ENCODE peak calls at places on chromosomes 1 and 21, in seven cellular contexts. N, B, P, L, M, D and V are unnamed samples. For H3K27me3, the result is how much of the 10 kb centered on the place peaks cover.

GRCh38 chr1:37634554-37635308 is at the start of gene RSPO1:
- DNase-seq in N (no peak), B (no peak), M (no peak), L (no peak), D (no peak), P (no peak), V (peak)

GRCh38 chr1:31515061-31515775 is 61.1 kb upstream of the TINAGL1 start:
- DNase-seq in D (no peak), P (no peak), N (no peak), B (no peak), L (no peak), M (no peak), V (no peak)

GRCh38 chr1:221530791-221531190 is 211.1 kb downstream of the DUSP10 start:
- DNase-seq in M (no peak), B (no peak), D (no peak), P (no peak), N (no peak), L (no peak), V (no peak)

GRCh38 chr1:118636004-118636403 is 352.1 kb downstream of the TBX15 start:
- DNase-seq in D (no peak), P (no peak), M (no peak), N (no peak), B (no peak), L (no peak), V (no peak)

GRCh38 chr1:94438692-94439276 is 20.6 kb downstream of the ABCD3 start:
- DNase-seq in P (no peak), D (no peak), B (no peak), L (no peak), M (no peak), N (peak), V (no peak)

GRCh38 chr1:66396212-66396890 is 137.6 kb upstream of the SGIP1 start:
- DNase-seq in D (no peak), B (no peak), L (no peak), P (no peak), N (no peak), M (no peak), V (no peak)

GRCh38 chr1:200540281-200540680 is 80.3 kb downstream of the KIF14 start:
- DNase-seq in P (no peak), D (no peak), M (no peak), L (no peak), N (no peak), B (no peak), V (no peak)

GRCh38 chr1:243287652-243288051 is 31.8 kb downstream of the SDCCAG8 start:
- DNase-seq in N (peak), L (no peak), P (no peak), B (no peak), D (no peak), M (no peak), V (peak)

GRCh38 chr1:92736395-92736794 is 48.5 kb downstream of the EVI5 start:
- DNase-seq in P (no peak), M (no peak), B (no peak), L (no peak), N (no peak), D (no peak), V (no peak)

GRCh38 chr1:121586369-121587229 is 401.8 kb downstream of the SRGAP2C start:
- DNase-seq in L (no peak), D (no peak), B (peak), M (no peak), P (no peak), N (no peak), V (no peak)

GRCh38 chr1:66270122-66270812 is 263.7 kb upstream of the SGIP1 start:
- DNase-seq in N (peak), P (no peak), B (no peak), M (no peak), D (no peak), L (no peak), V (no peak)

GRCh38 chr1:24212376-24212775 is 25.3 kb upstream of the IFNLR1 start:
- DNase-seq in P (no peak), L (no peak), M (no peak), D (no peak), B (no peak), N (no peak), V (no peak)

GRCh38 chr21:31945576-31945975 is 72.8 kb downstream of the HUNK start:
- DNase-seq in M (no peak), D (no peak), N (peak), B (no peak), P (no peak), L (no peak), V (peak)

GRCh38 chr1:206489980-206490534 is 17.3 kb upstream of the RASSF5 start:
- DNase-seq in M (no peak), P (peak), D (peak), B (peak), N (peak), L (peak), V (peak)

GRCh38 chr1:51955797-51956527 is 34.5 kb downstream of the RAB3B start:
- DNase-seq in M (no peak), P (no peak), N (no peak), B (no peak), L (no peak), D (no peak), V (no peak)

GRCh38 chr21:41121785-41122415 is 46.1 kb upstream of the BACE2 start:
- DNase-seq in N (peak), B (peak), L (no peak), D (peak), M (peak), P (peak), V (peak)

GRCh38 chr1:3063379-3064295 is 5.4 kb upstream of the PRDM16 start:
- DNase-seq in L (peak), N (no peak), B (peak), M (no peak), D (no peak), P (no peak), V (no peak)

GRCh38 chr1:226688056-226688748 is 50.9 kb downstream of the ITPKB start:
- DNase-seq in M (no peak), N (no peak), P (no peak), B (no peak), L (peak), D (no peak), V (no peak)

GRCh38 chr1:46522184-46522968 is 29.1 kb downstream of the KNCN start:
- DNase-seq in P (no peak), N (peak), D (no peak), M (no peak), B (peak), L (peak), V (peak)

GRCh38 chr1:90434460-90434859 is 282.6 kb downstream of the BARHL2 start:
- DNase-seq in L (no peak), P (no peak), N (no peak), M (peak), B (no peak), D (no peak), V (no peak)

GRCh38 chr1:196440711-196441110 is 167.5 kb downstream of the KCNT2 start:
- DNase-seq in M (no peak), L (no peak), D (no peak), B (no peak), P (no peak), N (no peak), V (no peak)

GRCh38 chr1:202045699-202046098 is 35.3 kb downstream of the ELF3 start:
- DNase-seq in M (no peak), D (no peak), L (no peak), N (no peak), P (no peak), B (no peak), V (no peak)

GRCh38 chr1:22142315-22143064 is 407 bp downstream of the WNT4 start:
- DNase-seq in D (no peak), P (no peak), L (no peak), M (no peak), N (no peak), B (no peak), V (peak)

GRCh38 chr1:207321790-207322530 is 482 bp downstream of the CD55 start:
- DNase-seq in M (no peak), P (no peak), B (no peak), D (no peak), L (no peak), N (peak), V (no peak)

GRCh38 chr1:56824956-56825355 is 5.8 kb upstream of the FYB2 start:
- DNase-seq in M (no peak), N (no peak), P (no peak), B (no peak), D (no peak), L (no peak), V (no peak)

GRCh38 chr21:31660134-31660565 is 657 bp downstream of the SOD1 start:
- DNase-seq in N (no peak), B (no peak), L (no peak), M (no peak), D (no peak), P (no peak), V (no peak)

GRCh38 chr1:167774710-167775109 is 52.9 kb downstream of the MPZL1 start:
- DNase-seq in N (peak), P (no peak), L (no peak), D (no peak), M (no peak), B (no peak), V (no peak)

GRCh38 chr1:225578247-225578646 is 74.7 kb downstream of the ENAH start:
- DNase-seq in L (no peak), D (no peak), M (no peak), B (no peak), P (no peak), N (no peak), V (no peak)

GRCh38 chr1:43857163-43857562 is 76.4 kb upstream of the ARTN start:
- DNase-seq in D (no peak), L (no peak), N (no peak), B (no peak), M (no peak), P (no peak), V (no peak)

GRCh38 chr1:3651939-3652537 is at the start of gene TP73:
- DNase-seq in B (peak), M (no peak), L (peak), D (peak), P (no peak), N (no peak), V (peak)

GRCh38 chr1:228920791-228921190 is 185.5 kb downstream of the RHOU start:
- DNase-seq in M (no peak), D (no peak), N (no peak), L (peak), P (no peak), B (no peak), V (no peak)

GRCh38 chr1:228000836-228001563 is 5.8 kb upstream of the WNT3A start:
- DNase-seq in P (no peak), B (peak), M (no peak), L (peak), N (no peak), D (peak), V (no peak)

GRCh38 chr1:13808729-13809131 is 108.7 kb downstream of the PRDM2 start:
- DNase-seq in M (no peak), P (peak), L (no peak), B (peak), N (no peak), D (no peak), V (peak)

GRCh38 chr1:198933506-198933905 is 294.7 kb downstream of the PTPRC start:
- DNase-seq in D (no peak), B (no peak), P (no peak), M (no peak), N (no peak), L (no peak), V (no peak)
- H3K4me3 ChIP-seq in D (no peak), B (no peak), P (peak), M (no peak), N (peak), L (no peak), V (peak)

DNA sequence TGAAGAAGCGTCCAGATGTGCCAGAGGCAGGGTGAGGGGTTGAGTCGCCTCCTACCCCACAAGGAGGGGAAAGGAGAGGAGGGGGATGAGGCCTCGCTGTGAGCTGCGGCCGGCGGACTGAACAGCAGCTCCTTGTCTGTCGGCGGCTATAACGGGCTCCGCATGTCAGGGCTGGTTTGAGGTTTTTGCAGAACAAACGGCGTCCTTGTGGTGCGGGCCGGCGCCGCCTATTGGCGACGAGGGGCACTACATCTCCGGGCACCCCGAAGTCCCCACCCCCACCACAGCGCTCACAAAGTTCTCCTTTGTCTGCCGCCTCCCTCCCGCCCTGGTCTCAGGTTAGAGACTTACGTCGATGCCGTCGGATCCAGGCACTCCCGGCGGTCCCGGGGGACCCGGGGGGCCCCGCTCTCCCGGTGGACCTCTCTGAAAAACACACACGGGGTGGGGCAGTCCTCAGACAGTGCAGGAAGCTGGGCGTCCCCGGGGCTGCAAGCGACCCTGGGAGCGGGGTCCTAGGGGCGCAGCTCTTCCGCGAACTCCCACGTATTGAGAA is 1.8 kb downstream of the COL9A2 start:
- DNase-seq in P (peak), M (peak), N (peak), D (peak), L (peak), B (peak), V (peak)
- H3K27me3 ChIP-seq in P (half or more), M (under half), N (under half), D (under half), L (under half), B (under half), V (under half)

GRCh38 chr21:45479691-45480675 is 62.3 kb downstream of the SLC19A1 start:
- DNase-seq in P (no peak), M (no peak), L (no peak), B (peak), N (no peak), D (no peak), V (no peak)

GRCh38 chr21:45477176-45478114 is 64.8 kb downstream of the SLC19A1 start:
- DNase-seq in P (no peak), M (no peak), L (no peak), B (peak), N (no peak), D (no peak), V (no peak)

GRCh38 chr21:45476582-45476981 is 65.7 kb downstream of the SLC19A1 start:
- DNase-seq in P (no peak), L (no peak), D (no peak), N (no peak), B (no peak), M (no peak), V (no peak)

GRCh38 chr21:45478816-45479669 is 63.2 kb downstream of the SLC19A1 start:
- DNase-seq in N (no peak), B (peak), M (no peak), P (no peak), L (peak), D (no peak), V (no peak)

DNA sequence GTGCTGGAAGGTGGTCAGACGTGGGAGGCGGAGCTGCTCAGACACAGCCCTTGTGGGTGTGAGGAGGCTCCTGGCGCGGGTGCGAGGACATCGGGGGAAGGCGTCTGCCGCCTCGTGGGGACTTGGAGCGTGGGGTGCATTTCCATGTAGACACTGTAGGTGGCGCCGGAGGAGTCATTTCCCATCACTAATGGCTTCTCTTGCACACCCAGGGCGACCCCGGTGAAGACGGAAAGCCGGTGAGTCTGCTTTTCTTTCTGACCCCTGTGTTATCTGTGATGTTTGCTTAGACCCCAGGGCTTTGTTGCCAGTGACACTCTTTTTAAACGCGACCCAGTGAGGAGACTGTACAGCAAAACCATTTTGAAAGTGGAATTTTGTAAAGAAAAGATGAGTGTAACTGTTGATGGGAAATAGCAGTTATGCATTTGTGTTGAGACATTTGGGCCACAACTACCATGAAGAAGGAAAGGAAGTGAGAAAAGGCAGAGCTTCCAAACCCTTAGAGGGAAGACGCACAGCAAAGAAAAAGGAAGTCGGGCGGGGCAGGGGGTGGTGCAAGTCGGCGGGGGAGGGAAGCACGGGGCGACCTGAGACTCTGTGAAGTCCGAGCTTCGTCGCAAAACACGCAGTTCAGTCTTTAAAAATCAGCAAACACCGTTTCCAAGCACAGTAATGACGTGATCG is 64.0 kb downstream of the SLC19A1 start:
- DNase-seq in B (peak), M (peak), D (no peak), P (peak), L (peak), N (peak), V (peak)
- H3K4me3 ChIP-seq in B (no peak), M (no peak), D (no peak), P (peak), L (no peak), N (no peak), V (no peak)

GRCh38 chr1:68571499-68571898 is 74.6 kb upstream of the DEPDC1 start:
- DNase-seq in N (peak), B (no peak), D (no peak), M (no peak), L (no peak), P (no peak), V (no peak)
- H3K27me3 ChIP-seq in N (under half), B (under half), D (under half), M (under half), L (under half), P (under half), V (under half)

GRCh38 chr21:42682661-42683060 is 29.2 kb downstream of the PDE9A start:
- DNase-seq in L (no peak), M (no peak), D (no peak), P (no peak), N (no peak), B (peak), V (no peak)

GRCh38 chr21:42685954-42686500 is 32.6 kb downstream of the PDE9A start:
- DNase-seq in M (no peak), P (no peak), D (peak), L (no peak), N (no peak), B (peak), V (no peak)

GRCh38 chr21:42684109-42684916 is 30.9 kb downstream of the PDE9A start:
- DNase-seq in N (no peak), M (no peak), D (no peak), P (no peak), L (peak), B (peak), V (peak)

GRCh38 chr21:42683371-42684108 is 30.1 kb downstream of the PDE9A start:
- DNase-seq in L (no peak), P (no peak), N (no peak), B (peak), M (no peak), D (peak), V (no peak)

DNA sequence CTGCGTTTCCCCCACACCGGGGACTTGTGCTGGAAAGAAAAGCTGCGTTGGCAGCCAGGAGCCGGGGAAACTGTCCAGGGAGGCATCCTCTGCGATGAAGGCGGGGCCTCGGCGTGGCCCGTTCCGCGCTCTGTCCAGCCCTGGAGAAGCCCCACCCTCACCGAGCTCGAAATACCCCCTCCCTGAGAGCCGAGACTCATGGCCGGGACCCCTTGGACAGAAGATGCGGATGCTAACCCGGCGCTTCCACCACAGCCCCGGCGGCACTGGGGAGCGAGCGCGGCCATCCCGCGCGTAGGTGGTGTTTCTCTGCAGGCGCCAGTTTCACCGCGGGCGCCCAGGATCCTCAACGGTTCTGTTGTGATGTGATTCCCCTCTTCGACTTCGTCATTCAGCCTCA is 31.6 kb downstream of the PDE9A start:
- DNase-seq in D (peak), M (no peak), N (no peak), B (peak), P (no peak), L (no peak), V (peak)
- H3K4me3 ChIP-seq in D (no peak), M (no peak), N (no peak), B (no peak), P (peak), L (no peak), V (peak)

DNA sequence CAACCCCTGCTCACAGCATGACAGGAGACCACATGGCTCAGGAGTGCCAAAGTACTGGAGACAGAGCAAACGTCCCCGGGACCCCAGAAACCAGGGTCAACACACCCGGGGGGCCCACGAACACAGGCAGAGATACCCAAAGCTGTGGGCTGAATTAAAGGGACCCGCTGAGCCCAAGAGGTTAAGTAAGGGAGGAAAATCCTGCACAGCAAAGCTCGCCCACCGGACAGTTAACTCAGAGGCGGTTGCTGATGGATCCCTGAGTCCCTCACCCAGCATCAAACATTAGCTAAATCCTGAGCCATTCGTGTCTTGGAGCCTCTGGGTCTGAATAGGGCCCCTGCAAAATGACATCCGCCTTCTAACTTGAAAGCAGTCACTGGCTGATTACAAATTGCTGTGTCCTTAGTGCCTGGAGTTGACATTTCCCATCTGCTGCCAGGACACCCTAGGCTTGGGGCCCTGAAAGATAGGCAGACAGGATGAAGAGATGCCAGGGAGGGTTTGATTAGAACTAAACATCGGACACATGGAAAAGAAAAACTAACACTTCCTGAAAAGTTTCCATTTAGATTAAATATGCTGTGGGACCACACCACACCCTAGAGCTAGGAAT is 239.4 kb downstream of the NPHP4 start:
- DNase-seq in D (peak), N (no peak), M (no peak), L (peak), B (no peak), P (no peak), V (no peak)
- H3K27me3 ChIP-seq in D (under half), N (under half), M (under half), L (under half), B (under half), P (half or more), V (under half)

GRCh38 chr1:154860154-154860870 is 9.8 kb downstream of the KCNN3 start:
- DNase-seq in B (no peak), P (no peak), D (no peak), M (no peak), L (no peak), N (no peak), V (no peak)
- H3K4me3 ChIP-seq in B (no peak), P (no peak), D (no peak), M (no peak), L (no peak), N (no peak), V (no peak)